ENCODE peak calls at places on chromosomes 13 and 19, in seven cellular contexts. D is lung microvascular endothelial cell; Z is NCI-H1105; E is stimulated activated CD4-positive, alpha-beta T cell treated with anti-CD3 and anti-CD28 coated beads, Interleukin-4, amount 100 ng/mL, for 4 hours; R is iris pigment epithelial cell; K is activated CD4-positive, alpha-beta T cell treated with anti-CD3 and anti-CD28 coated beads, Interleukin-2, amount 10 ng/mL, durations not matched to agents 7 days and 5 days; H is activated naive CD4-positive, alpha-beta T cell treated with Interleukin-2 at 50 U/mL for 16 hours. P is an unnamed sample.

GRCh38 chr13:70162141-70162540 is 53.9 kb upstream of the KLHL1 start:
- DNase-seq in D (no peak), K (no peak), Z (no peak), H (no peak), R (no peak), E (no peak), P (no peak)

GRCh38 chr13:94548382-94549240 is 47.3 kb downstream of the TGDS start:
- DNase-seq in K (peak), E (peak), Z (peak), D (no peak), H (no peak), R (peak), P (peak)

GRCh38 chr13:82298110-82298509 is 1584.2 kb downstream of the SLITRK1 start:
- DNase-seq in E (no peak), K (no peak), R (no peak), D (no peak), Z (no peak), H (no peak), P (no peak)

GRCh38 chr13:89822467-89822866 is 1525.0 kb upstream of the MIR17HG start:
- DNase-seq in D (no peak), Z (no peak), H (no peak), E (no peak), K (no peak), R (no peak), P (no peak)

GRCh38 chr19:49359851-49360845 is 2.1 kb downstream of the TEAD2 start:
- DNase-seq in H (no peak), E (no peak), K (no peak), R (no peak), D (no peak), Z (no peak), P (no peak)

GRCh38 chr13:107450426-107450825 is 764.9 kb downstream of the LIG4 start:
- DNase-seq in R (peak), E (no peak), Z (no peak), D (no peak), K (no peak), H (no peak), P (no peak)

GRCh38 chr13:44578064-44578394 is 1.9 kb upstream of the TSC22D1 start:
- DNase-seq in Z (no peak), D (no peak), R (no peak), E (no peak), K (no peak), H (no peak), P (no peak)

GRCh38 chr13:110634558-110634957 is 19.2 kb downstream of the NAXD start:
- DNase-seq in D (no peak), R (peak), E (no peak), K (no peak), H (no peak), Z (no peak), P (no peak)

GRCh38 chr13:97499181-97499580 is 65.2 kb downstream of the RAP2A start:
- DNase-seq in Z (no peak), E (no peak), K (no peak), R (no peak), H (no peak), D (no peak), P (no peak)

GRCh38 chr19:48102870-48103751 is 7.5 kb downstream of the PLA2G4C start:
- DNase-seq in R (peak), D (peak), E (no peak), K (peak), H (peak), Z (no peak), P (peak)

GRCh38 chr19:48121909-48122371 is 11.3 kb upstream of the PLA2G4C start:
- DNase-seq in E (no peak), D (peak), R (peak), H (no peak), Z (no peak), K (no peak), P (no peak)

GRCh38 chr19:6947745-6948144 is 60.4 kb downstream of the ADGRE1 start:
- DNase-seq in E (no peak), K (peak), H (peak), D (peak), R (peak), Z (no peak), P (peak)

GRCh38 chr19:41386442-41386841 is 10.1 kb downstream of the TMEM91 start:
- DNase-seq in K (no peak), E (no peak), D (no peak), H (no peak), Z (no peak), R (no peak), P (no peak)

GRCh38 chr19:34733266-34733825 is 697 bp upstream of the ZNF181 start:
- DNase-seq in K (no peak), E (no peak), D (peak), Z (peak), H (no peak), R (no peak), P (peak)

P was measured in stimulated activated naive CD8-positive, alpha-beta T cell treated with anti-CD3 and anti-CD28 coated beads, Interleukin-15, Interleukin-2, amounts not matched to agents 100 U/mL and 50 U/mL, for 24 hours.